ENCODE peak calls at places on chromosomes 2 and 18, in four cellular contexts. A, T, U and D are unnamed samples. For H3K36me3 and H3K9me3, the result is how much of the 10 kb centered on the place peaks cover.

GRCh38 chr18:64276736-64277135 is 127.8 kb upstream of the LINC00305 start:
- DNase-seq in A (no peak), T (peak), U (no peak), D (no peak)

GRCh38 chr2:197606180-197606579 is 69.2 kb downstream of the RFTN2 start:
- DNase-seq in A (no peak), T (no peak), U (no peak), D (no peak)

GRCh38 chr18:41938445-41938844 is 16.6 kb upstream of the PIK3C3 start:
- DNase-seq in A (no peak), T (no peak), U (no peak), D (no peak)

GRCh38 chr2:161954103-161954502 is 119.9 kb downstream of the DPP4 start:
- DNase-seq in A (no peak), T (no peak), U (no peak), D (no peak)

GRCh38 chr2:182554950-182555349 is 128.1 kb upstream of the PDE1A start:
- DNase-seq in A (no peak), T (no peak), U (no peak), D (no peak)

GRCh38 chr2:2729246-2729645 is 398.2 kb upstream of the MYT1L start:
- DNase-seq in A (no peak), T (no peak), U (no peak), D (no peak)

GRCh38 chr2:163247151-163247872 is 408.7 kb upstream of the KCNH7 start:
- DNase-seq in A (no peak), T (no peak), U (no peak), D (no peak)

GRCh38 chr2:650343-651310 is 26.6 kb downstream of the TMEM18 start:
- DNase-seq in A (no peak), T (no peak), U (no peak), D (no peak)

GRCh38 chr2:156562136-156562535 is 126.0 kb downstream of the GPD2 start:
- DNase-seq in A (no peak), T (no peak), U (no peak), D (no peak)

GRCh38 chr2:217799553-217800432 is 203.0 kb downstream of the TNS1 start:
- DNase-seq in A (peak), T (no peak), U (peak), D (no peak)

GRCh38 chr2:95273911-95274290 is 348 bp upstream of the PROM2 start:
- DNase-seq in A (no peak), T (no peak), U (no peak), D (no peak)

GRCh38 chr2:69915050-69915945 is at the start of gene MXD1:
- DNase-seq in A (peak), T (peak), U (no peak), D (no peak)

GRCh38 chr2:226690471-226691024 is 109.1 kb downstream of the IRS1 start:
- DNase-seq in A (no peak), T (no peak), U (no peak), D (no peak)

GRCh38 chr18:41899535-41899934 is 55.5 kb upstream of the PIK3C3 start:
- DNase-seq in A (no peak), T (no peak), U (no peak), D (no peak)

GRCh38 chr2:15941483-15941853 is 1.1 kb downstream of the MYCN start:
- DNase-seq in A (no peak), T (no peak), U (no peak), D (no peak)

GRCh38 chr2:170324640-170325046 is 146.7 kb downstream of the MYO3B start:
- DNase-seq in A (no peak), T (peak), U (no peak), D (peak)

GRCh38 chr2:220065581-220065980 is 438.2 kb downstream of the SLC4A3 start:
- DNase-seq in A (no peak), T (no peak), U (no peak), D (no peak)

GRCh38 chr2:174078275-174078674 is 113.1 kb upstream of the SP3 start:
- DNase-seq in A (no peak), T (no peak), U (no peak), D (no peak)

GRCh38 chr2:113831156-113831555 is 58.7 kb upstream of the ACTR3 start:
- DNase-seq in A (no peak), T (no peak), U (no peak), D (no peak)

GRCh38 chr2:207121784-207122183 is 44.0 kb downstream of the KLF7 start:
- DNase-seq in A (no peak), T (peak), U (no peak), D (peak)

GRCh38 chr2:238344035-238344434 is 23.7 kb downstream of the TRAF3IP1 start:
- DNase-seq in A (no peak), T (no peak), U (no peak), D (no peak)

GRCh38 chr2:217731805-217732204 is 271.0 kb downstream of the TNS1 start:
- DNase-seq in A (no peak), T (no peak), U (no peak), D (no peak)

GRCh38 chr2:129437775-129438174 is 541.7 kb upstream of the RAB6C start:
- DNase-seq in A (no peak), T (no peak), U (no peak), D (no peak)

GRCh38 chr2:96556441-96557330 is 20.1 kb downstream of the ARID5A start:
- DNase-seq in A (no peak), T (peak), U (no peak), D (peak)

GRCh38 chr2:160145471-160145870 is 54.6 kb downstream of the ITGB6 start:
- DNase-seq in A (no peak), T (no peak), U (no peak), D (no peak)

GRCh38 chr2:135904590-135904989 is 28.3 kb upstream of the MCM6 start:
- DNase-seq in A (no peak), T (peak), U (no peak), D (no peak)

GRCh38 chr2:14661163-14661562 is 28.6 kb downstream of the LRATD1 start:
- DNase-seq in A (no peak), T (no peak), U (no peak), D (no peak)

GRCh38 chr2:126831234-126832005 is 67.3 kb upstream of the TEX51 start:
- DNase-seq in A (no peak), T (no peak), U (no peak), D (no peak)

GRCh38 chr2:39432701-39433100 is 4.4 kb downstream of the MAP4K3 start:
- DNase-seq in A (no peak), T (no peak), U (no peak), D (no peak)

GRCh38 chr18:58590231-58590630 is 38.7 kb downstream of the ALPK2 start:
- DNase-seq in A (no peak), T (peak), U (no peak), D (no peak)
- H3K36me3 ChIP-seq in A (under half), T (under half), U (under half), D (under half)

GRCh38 chr2:44942304-44943030 is 965 bp downstream of the SIX3 start:
- DNase-seq in A (no peak), T (no peak), U (no peak), D (no peak)
- H3K4me3 ChIP-seq in A (peak), T (no peak), U (peak), D (no peak)

DNA sequence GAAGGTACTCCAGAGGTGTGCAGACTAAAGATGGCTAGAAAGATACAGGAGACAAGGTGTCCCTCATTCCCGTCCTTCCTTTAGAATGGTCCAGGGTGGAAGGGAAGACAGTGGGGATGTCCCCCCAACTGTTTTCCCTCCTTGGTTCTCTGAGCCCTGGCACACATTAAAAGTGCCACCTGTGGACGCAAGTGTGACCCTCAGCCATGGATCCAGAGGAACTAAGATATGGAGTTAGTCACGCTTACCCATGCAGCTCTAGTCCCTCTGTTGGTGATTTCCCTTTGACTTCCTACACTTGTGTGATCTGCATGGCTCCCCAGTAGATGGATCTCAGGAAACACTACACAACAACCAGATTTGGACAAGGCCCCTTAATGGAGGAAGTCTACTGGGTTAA is 113.1 kb upstream of the SRD5A2 start:
- DNase-seq in A (no peak), T (no peak), U (no peak), D (no peak)
- H3K9me3 ChIP-seq in A (half or more), T (under half), U (half or more), D (under half)

GRCh38 chr2:121348128-121348740 is 63.2 kb upstream of the TFCP2L1 start:
- DNase-seq in A (peak), T (no peak), U (no peak), D (no peak)

GRCh38 chr2:121346886-121347285 is 61.9 kb upstream of the TFCP2L1 start:
- DNase-seq in A (peak), T (no peak), U (no peak), D (no peak)

GRCh38 chr2:121345887-121346286 is 60.9 kb upstream of the TFCP2L1 start:
- DNase-seq in A (peak), T (no peak), U (no peak), D (no peak)

GRCh38 chr2:121345101-121345500 is 60.1 kb upstream of the TFCP2L1 start:
- DNase-seq in A (no peak), T (no peak), U (no peak), D (no peak)

GRCh38 chr2:121346407-121346806 is 61.4 kb upstream of the TFCP2L1 start:
- DNase-seq in A (no peak), T (no peak), U (no peak), D (no peak)
- H3K36me3 ChIP-seq in A (half or more), T (half or more), U (under half), D (half or more)

DNA sequence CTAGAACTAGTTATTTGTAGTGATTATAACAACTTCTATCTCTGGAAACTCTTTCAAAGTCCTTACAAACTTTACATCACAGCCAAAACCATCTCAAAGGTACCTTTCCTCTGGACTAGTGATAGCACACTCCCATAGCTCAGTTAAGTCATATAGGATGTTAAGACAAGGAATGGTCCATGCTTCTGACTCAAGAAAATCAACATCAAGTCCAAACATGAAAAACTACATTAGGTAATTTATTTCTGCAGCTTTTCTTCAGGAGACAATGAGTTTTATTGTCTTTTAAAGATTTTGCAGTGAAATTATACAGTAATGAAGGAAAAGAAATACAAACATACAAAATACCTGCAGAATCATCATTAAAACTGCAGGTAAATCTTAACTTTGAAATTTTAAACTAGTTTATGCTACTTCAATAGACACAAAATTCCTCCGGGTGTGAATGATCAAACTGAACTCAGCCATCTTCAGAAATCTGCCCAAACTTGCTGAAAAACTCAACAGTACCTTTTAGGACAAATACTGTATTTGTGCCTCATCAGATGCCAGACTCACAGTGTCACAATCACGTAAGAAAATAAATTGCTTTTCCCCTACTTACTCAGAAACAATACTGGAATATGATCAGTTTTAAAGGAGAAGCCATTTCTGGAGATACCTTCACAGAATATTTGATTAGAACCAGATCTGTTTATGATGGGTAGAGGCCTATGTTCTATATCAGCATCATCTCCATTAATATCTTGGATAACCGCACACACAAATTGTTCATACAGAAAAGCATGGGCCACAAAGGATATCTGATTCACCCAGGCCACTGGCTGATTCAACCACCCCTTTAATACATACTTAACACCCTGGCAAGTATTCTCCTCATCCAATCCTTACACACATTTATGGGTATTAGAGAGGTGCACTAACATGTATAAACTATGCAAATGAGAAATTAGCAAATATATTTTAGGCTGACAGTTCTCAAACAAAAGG is 2.6 kb downstream of the TMEM131 start:
- DNase-seq in A (no peak), T (no peak), U (no peak), D (no peak)
- H3K4me3 ChIP-seq in A (no peak), T (no peak), U (peak), D (no peak)

GRCh38 chr18:78130232-78131195 is 849.1 kb upstream of the SALL3 start:
- DNase-seq in A (no peak), T (no peak), U (no peak), D (no peak)
- H3K9me3 ChIP-seq in A (under half), T (under half), U (under half), D (under half)

DNA sequence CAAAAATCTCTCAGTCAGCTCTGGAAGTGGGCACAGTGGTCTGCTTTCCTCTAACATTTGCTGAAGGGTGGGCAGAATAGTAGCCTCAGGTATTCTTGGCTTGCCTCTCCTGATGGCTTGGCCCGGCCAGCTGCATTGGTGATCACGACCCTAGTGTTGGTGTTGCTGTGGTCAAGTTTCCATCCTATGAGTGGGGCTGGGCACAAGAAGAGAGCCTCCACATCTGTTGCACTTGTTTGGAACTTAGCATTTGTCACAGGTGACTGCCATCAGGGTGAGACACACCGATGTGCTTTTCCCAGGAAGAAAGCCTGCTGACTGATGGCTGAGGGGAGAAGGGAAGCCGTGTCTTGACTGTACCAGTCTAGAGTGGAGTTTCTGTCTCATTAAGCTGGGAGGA is 33.1 kb upstream of the SNORC start:
- DNase-seq in A (no peak), T (no peak), U (no peak), D (no peak)
- H3K36me3 ChIP-seq in A (under half), T (half or more), U (under half), D (half or more)

GRCh38 chr2:110727923-110728322 is 4.5 kb upstream of the ACOXL start:
- DNase-seq in A (no peak), T (no peak), U (no peak), D (no peak)
- H3K4me3 ChIP-seq in A (no peak), T (no peak), U (no peak), D (no peak)